ENCODE peak calls at places on chromosomes 16 and 17, in five cellular contexts. S is uterus, M is psoas muscle, R is PC-3, T is ascending aorta. H is an unnamed sample.

GRCh38 chr17:79990051-79990592 is 45.5 kb downstream of the TBC1D16 start:
- DNase-seq in S (no peak), M (no peak), R (no peak), T (no peak), H (no peak)

GRCh38 chr16:49484454-49484853 is 110.8 kb downstream of the C16orf78 start:
- DNase-seq in S (peak; percentile 75), M (peak; percentile 84), R (no peak), T (peak; percentile 16), H (no peak)

GRCh38 chr16:64830653-64831052 is 291.2 kb downstream of the CDH11 start:
- DNase-seq in S (no peak), M (no peak), R (peak; percentile 16), T (no peak), H (peak; percentile 54)

GRCh38 chr16:85798901-85799496 is 345 bp downstream of the EMC8 start:
- DNase-seq in S (no peak), M (no peak), R (no peak), T (no peak), H (no peak)

GRCh38 chr16:10465821-10466220 is 80.0 kb downstream of the ATF7IP2 start:
- DNase-seq in S (no peak), M (no peak), R (no peak), T (no peak), H (no peak)

GRCh38 chr16:90008708-90009145 is 10.5 kb downstream of the DBNDD1 start:
- DNase-seq in S (no peak), M (no peak), R (no peak), T (no peak), H (no peak)

GRCh38 chr17:31535581-31535981 is 144.1 kb downstream of the RAB11FIP4 start:
- DNase-seq in S (no peak), M (no peak), R (no peak), T (no peak), H (no peak)

GRCh38 chr17:73553311-73553710 is 90.9 kb downstream of the SDK2 start:
- DNase-seq in S (no peak), M (no peak), R (peak; percentile 34), T (no peak), H (no peak)

GRCh38 chr16:54390095-54390494 is 103.5 kb upstream of the IRX3 start:
- DNase-seq in S (no peak), M (no peak), R (no peak), T (no peak), H (no peak)

GRCh38 chr17:40337351-40337750 is 27.2 kb downstream of the GJD3 start:
- DNase-seq in S (no peak), M (no peak), R (no peak), T (no peak), H (no peak)
- H3K27ac ChIP-seq in S (peak overlapping the region; percentile 22), M (peak overlapping the region; percentile 97), R (no peak overlapping the region), T (peak overlapping the region; percentile 5), H (no peak overlapping the region)

GRCh38 chr17:8080799-8081219 is 6.7 kb downstream of the ALOX12B start:
- DNase-seq in S (no peak), M (no peak), R (no peak), T (no peak), H (no peak)
- H3K27me3 ChIP-seq in S (peaks cover 4% of the 10 kb centered on the region), M (peaks cover 4% of the 10 kb centered on the region), R (no peaks in the 10 kb centered on the region), T (no peaks in the 10 kb centered on the region), H (peaks cover 66% of the 10 kb centered on the region)

GRCh38 chr16:73014768-73015167 is 33.2 kb downstream of the ZFHX3 start:
- DNase-seq in S (no peak), M (no peak), R (no peak), T (no peak), H (no peak)
- H3K27ac ChIP-seq in S (no peak overlapping the region), M (peak overlapping the region; percentile 3), R (no peak overlapping the region), T (no peak overlapping the region), H (no peak overlapping the region)

DNA sequence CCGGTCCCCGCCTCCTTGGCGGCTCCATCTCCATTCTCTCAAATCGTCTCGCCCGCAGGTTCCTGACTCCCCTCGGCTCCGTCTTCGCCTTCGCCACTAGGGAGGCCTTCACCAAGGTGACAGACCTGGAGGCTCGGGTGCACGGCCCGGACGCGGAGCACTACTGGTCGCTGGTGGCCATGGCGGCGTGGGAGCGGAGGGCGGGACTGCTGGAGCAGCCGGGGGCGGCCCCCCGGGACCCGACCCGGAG is 862 bp downstream of the GLTPD2 start:
- DNase-seq in S (no peak), M (no peak), R (no peak), T (no peak), H (no peak)
- H3K27me3 ChIP-seq in S (peaks cover 2% of the 10 kb centered on the region), M (peaks cover 2% of the 10 kb centered on the region), R (no peaks in the 10 kb centered on the region), T (no peaks in the 10 kb centered on the region), H (peaks cover 18% of the 10 kb centered on the region)

GRCh38 chr17:82287849-82288601 is 14.5 kb upstream of the CSNK1D start:
- DNase-seq in S (peak; percentile 74), M (peak; percentile 75), R (peak; percentile 88), T (no peak), H (peak; percentile 48)

GRCh38 chr17:82289822-82290541 is 16.5 kb upstream of the CSNK1D start:
- DNase-seq in S (no peak), M (no peak), R (no peak), T (no peak), H (no peak)

GRCh38 chr17:82288602-82288927 is 15.1 kb upstream of the CSNK1D start:
- DNase-seq in S (no peak), M (no peak), R (no peak), T (no peak), H (no peak)

GRCh38 chr17:82285141-82285540 is 11.6 kb upstream of the CSNK1D start:
- DNase-seq in S (no peak), M (no peak), R (no peak), T (no peak), H (no peak)

DNA sequence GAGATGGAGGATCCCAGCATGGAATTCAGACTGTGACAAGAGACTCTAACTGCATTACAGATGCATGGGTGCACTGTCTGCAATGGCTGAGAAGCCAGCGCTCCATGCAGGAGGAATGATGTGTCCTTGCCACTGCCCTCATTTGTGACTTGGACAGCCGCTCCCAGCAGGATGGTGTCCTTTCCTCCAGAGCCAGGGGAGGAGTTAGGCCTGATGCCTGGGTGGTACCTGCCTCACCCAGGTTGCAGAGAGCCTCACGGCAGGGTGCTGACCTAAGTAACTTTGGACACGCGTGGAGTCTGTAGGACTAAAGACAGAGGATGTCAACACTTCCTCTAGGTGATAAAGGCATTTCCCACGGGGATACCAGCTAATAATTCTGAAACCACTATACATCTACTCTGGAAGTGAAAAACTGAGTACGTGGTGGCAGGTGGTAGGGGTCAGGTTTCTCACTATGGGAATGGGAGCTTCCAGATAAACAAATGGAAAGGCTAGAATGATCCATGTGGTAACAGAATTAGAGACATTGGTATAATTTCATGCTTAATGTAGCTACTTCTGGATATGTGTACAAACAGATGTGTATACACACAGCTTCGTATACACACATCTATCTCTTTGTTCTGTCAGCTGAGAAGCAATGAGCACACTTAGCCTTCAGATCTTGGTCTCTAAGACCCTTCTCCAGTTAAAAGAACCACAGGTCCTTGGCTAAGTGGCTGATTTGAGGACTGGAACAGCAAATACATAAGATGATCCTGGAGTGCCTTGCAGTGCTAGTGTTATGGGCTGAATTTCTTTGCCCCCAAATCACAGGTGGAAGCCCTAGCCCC is 13.7 kb upstream of the CSNK1D start:
- DNase-seq in S (no peak), M (no peak), R (no peak), T (no peak), H (no peak)
- H3K27ac ChIP-seq in S (peak overlapping the region; percentile 76), M (peak overlapping the region; percentile 58), R (peak overlapping the region; percentile 93), T (no peak overlapping the region), H (peak overlapping the region; percentile 82)

DNA sequence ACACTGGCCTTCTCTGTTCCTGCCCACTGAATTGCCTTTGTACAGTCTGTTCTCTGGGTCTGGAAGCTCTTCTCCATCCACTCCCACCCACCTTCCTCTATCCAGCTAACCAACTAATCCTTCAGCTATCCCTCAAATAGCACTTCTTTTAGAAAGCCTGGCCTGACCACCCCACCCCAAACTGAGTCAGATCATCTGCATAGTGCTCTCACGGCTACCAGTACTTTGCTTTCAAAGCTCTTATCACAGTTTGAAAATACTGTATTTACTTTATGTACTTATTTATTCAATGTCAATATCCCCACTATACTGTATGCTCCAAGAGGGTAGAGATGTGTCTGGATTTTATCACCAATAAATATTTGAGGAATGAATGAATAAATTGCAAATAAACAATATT is 4.5 kb upstream of the CLDN7 start:
- DNase-seq in S (no peak), M (no peak), R (no peak), T (no peak), H (no peak)
- H3K27me3 ChIP-seq in S (peaks cover 14% of the 10 kb centered on the region), M (peaks cover 16% of the 10 kb centered on the region), R (no peaks in the 10 kb centered on the region), T (peaks cover 13% of the 10 kb centered on the region), H (peaks cover 8% of the 10 kb centered on the region)